ENCODE peak calls at places on chromosomes 4 and X, in seven cellular contexts. W is astrocyte, R is HCT116, D is GM23338, B is K562, Z is PC-9, V is mammary epithelial cell. P is an unnamed sample.

GRCh38 chrX:153643431-153644351 is 3.3 kb upstream of the DUSP9 start:
- DNase-seq in B (peak), D (peak), V (no peak), Z (no peak), W (no peak), R (no peak), P (no peak)

GRCh38 chr4:23932935-23933334 is 43.1 kb upstream of the PPARGC1A start:
- DNase-seq in W (peak), R (no peak), B (no peak), Z (no peak), V (no peak), D (peak), P (no peak)

GRCh38 chr4:152590179-152591031 is 54.5 kb upstream of the FBXW7 start:
- DNase-seq in D (no peak), V (peak), Z (peak), W (peak), R (no peak), B (no peak), P (peak)

GRCh38 chr4:1748465-1748995 is 27.2 kb downstream of the TACC3 start:
- DNase-seq in W (no peak), Z (no peak), V (peak), B (peak), D (peak), R (peak), P (no peak)

GRCh38 chr4:10619220-10619619 is 65.3 kb downstream of the CLNK start:
- DNase-seq in W (peak), Z (no peak), R (peak), V (peak), B (no peak), D (no peak), P (no peak)

GRCh38 chr4:101421393-101421792 is 74.1 kb upstream of the PPP3CA start:
- DNase-seq in R (no peak), V (no peak), W (no peak), B (no peak), Z (no peak), D (no peak), P (no peak)

GRCh38 chrX:15702488-15703371 is 35.3 kb upstream of the CA5B start:
- DNase-seq in V (no peak), B (no peak), Z (no peak), W (no peak), R (no peak), D (no peak), P (no peak)

GRCh38 chr4:109977854-109978501 is 65.3 kb downstream of the EGF start:
- DNase-seq in R (peak), D (peak), B (peak), Z (peak), V (peak), W (peak), P (no peak)

GRCh38 chrX:64894454-64895038 is 81.7 kb downstream of the ZC4H2 start:
- DNase-seq in D (peak), B (peak), V (peak), W (no peak), R (peak), Z (no peak), P (no peak)

GRCh38 chrX:129360175-129360574 is 163.1 kb downstream of the SMARCA1 start:
- DNase-seq in B (peak), W (peak), Z (peak), R (peak), V (peak), D (peak), P (peak)

GRCh38 chrX:111100191-111100590 is 4.2 kb downstream of the PAK3 start:
- DNase-seq in R (peak), D (peak), B (peak), Z (no peak), W (no peak), V (peak), P (no peak)

DNA sequence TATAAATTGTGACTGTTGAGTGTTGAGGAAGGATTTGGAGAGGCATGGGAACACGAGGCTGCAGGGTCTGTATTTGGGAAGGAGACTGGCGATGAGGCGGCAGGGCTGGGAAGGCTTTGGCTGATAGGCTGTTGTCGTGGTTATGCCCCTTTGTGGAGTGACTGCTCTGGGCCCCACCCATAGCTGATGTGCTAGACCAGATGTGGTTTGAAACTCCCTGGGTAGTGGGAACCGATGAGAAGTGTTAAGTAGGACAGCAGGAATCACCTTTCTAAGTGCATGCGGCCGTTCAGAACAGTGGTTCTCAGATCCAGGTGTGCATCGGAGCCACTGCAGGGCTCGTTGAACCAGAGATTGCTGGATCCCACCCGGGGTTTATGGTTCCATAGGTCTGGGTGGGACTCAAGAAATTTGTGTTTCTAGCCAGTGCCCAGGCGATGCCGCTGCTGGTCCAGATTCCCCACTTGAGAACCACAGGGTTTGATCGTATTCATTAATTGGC is 42.3 kb downstream of the TBC1D14 start:
- DNase-seq in V (no peak), R (no peak), D (no peak), W (no peak), B (peak), Z (no peak), P (no peak)
- H2AFZ ChIP-seq in V (no peak), R (no peak), D (no peak), W (no peak), B (no peak), Z (no peak), P (no peak)

GRCh38 chrX:107496786-107497185 is 47.3 kb downstream of the FRMPD3 start:
- DNase-seq in W (no peak), R (no peak), D (no peak), Z (peak), V (no peak), B (no peak), P (no peak)

GRCh38 chrX:107493141-107493540 is 43.7 kb downstream of the FRMPD3 start:
- DNase-seq in V (no peak), B (no peak), Z (peak), D (no peak), W (no peak), R (no peak), P (no peak)
- H3K4me2 ChIP-seq in V (no peak), B (no peak), Z (peak), D (no peak), W (no peak), R (no peak), P (no peak)

DNA sequence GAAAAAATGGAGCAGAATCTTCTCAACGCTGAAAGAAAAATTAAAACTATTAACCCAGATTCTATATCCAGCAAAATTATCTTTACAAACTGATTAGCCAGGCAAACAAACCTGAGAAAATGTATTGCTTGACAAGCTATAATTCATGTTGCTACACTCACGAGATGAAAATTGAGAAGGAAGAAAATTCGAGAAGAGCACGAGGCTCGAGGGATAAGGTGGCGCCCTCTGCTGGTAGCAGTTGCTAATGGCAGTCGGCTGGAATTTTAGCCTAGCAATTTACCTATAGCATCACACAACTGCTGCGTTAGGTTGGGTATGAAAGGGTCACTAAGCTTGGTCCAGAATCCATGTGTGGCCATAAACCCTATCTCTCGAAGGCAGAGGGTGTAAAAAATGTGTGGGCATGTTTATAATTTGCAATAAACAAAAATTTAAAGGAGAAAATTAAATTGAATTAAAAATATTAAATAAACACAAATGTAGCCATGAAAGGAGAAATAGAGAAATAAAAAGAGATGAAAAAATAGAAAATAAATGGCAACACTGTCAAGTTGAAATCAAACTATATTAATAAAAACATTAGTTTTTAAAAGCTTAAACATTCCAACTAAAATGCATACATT is 126.6 kb downstream of the PPP4R3C start:
- DNase-seq in Z (no peak), B (peak), D (peak), V (peak), W (no peak), R (peak), P (no peak)
- TF ChIP-seq CTCF in Z (peak), B (peak), D (peak), V (peak), W (peak), R (peak), P (peak)

GRCh38 chr4:122775987-122776836 is 43.7 kb downstream of the BBS12 start:
- DNase-seq in V (peak), Z (no peak), B (peak), R (no peak), D (peak), W (no peak), P (no peak)

GRCh38 chr4:122773021-122773420 is 40.5 kb downstream of the BBS12 start:
- DNase-seq in B (no peak), D (no peak), Z (no peak), R (no peak), W (no peak), V (no peak), P (no peak)

GRCh38 chr4:122772311-122772710 is 39.8 kb downstream of the BBS12 start:
- DNase-seq in D (no peak), Z (no peak), W (no peak), B (no peak), V (peak), R (no peak), P (no peak)

GRCh38 chr4:122775039-122775438 is 42.5 kb downstream of the BBS12 start:
- DNase-seq in R (no peak), W (no peak), V (no peak), B (peak), D (no peak), Z (no peak), P (no peak)

GRCh38 chr4:122771724-122772123 is 39.2 kb downstream of the BBS12 start:
- DNase-seq in D (no peak), Z (no peak), V (no peak), W (no peak), R (no peak), B (no peak), P (no peak)
- H2AFZ ChIP-seq in D (peak), Z (no peak), V (peak), W (peak), R (no peak), B (peak), P (peak)

DNA sequence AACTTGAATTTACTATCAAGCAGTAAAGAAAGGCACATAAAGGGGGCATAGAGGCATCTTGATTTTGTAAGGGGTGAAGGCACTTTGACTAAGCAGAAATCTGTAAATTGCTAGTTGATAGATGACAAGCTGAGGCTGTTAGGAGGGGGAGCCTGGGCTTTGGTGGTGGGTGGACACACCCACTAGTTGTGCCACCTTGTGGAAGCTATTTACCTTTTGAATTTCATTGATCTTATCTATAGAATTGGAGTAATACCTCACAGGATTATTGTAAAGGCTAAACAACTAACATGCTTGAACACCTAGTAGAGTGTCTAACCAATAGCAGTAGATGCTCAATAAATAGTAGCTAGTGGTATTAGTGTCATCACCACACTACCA is 142.8 kb upstream of the KCNIP4 start:
- DNase-seq in V (no peak), D (peak), R (no peak), W (no peak), B (no peak), Z (no peak), P (no peak)
- H3K4me2 ChIP-seq in V (no peak), D (no peak), R (no peak), W (no peak), B (no peak), Z (no peak), P (no peak)

DNA sequence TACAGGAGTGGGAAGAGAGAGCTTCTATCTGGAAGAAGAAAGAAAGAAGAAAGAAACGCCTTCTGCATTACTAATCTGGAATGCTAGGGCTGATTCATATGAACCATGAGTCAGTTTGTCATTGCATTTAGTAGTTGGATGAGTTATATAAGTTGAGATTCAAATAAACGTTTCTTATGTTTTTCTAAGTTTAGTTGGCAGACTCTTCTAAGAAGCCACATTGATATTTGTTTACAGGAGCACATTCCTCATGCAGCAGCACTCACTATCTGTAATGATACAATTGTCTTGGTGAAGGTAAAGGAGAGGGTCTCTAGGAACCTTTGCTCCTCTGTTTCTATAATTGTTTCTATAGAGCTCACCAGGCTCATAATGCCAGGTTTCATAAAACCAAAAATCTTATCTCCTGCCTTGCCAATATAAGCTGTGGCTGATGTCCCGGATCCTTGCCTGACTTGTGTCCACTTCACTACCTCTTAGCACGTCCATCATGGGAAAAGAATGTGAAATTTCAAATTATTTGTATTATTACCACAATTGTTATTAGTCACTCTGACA is 39.5 kb downstream of the HOPX start:
- DNase-seq in Z (peak), V (peak), D (no peak), W (peak), R (peak), B (no peak), P (peak)
- TF ChIP-seq CTCF in Z (no peak), V (peak), D (no peak), W (peak), R (no peak), B (no peak), P (no peak)